ENCODE peak calls at places on chromosomes 2 and 18, in four cellular contexts. One of them, this sample, is unnamed.

GRCh38 chr2:212480447-212480846 is 58.2 kb downstream of the ERBB4 start:
- DNase-seq in RWPE2: no peak
- DNase-seq in cardiac muscle cell: no peak
- DNase-seq in pancreas: no peak
- DNase-seq in this sample: no peak

GRCh38 chr2:113245276-113245711 is 33.4 kb downstream of the PAX8 start:
- DNase-seq in cardiac muscle cell: no peak
- DNase-seq in pancreas: no peak
- DNase-seq in RWPE2: no peak
- DNase-seq in this sample: no peak

GRCh38 chr2:64654063-64654811 is 524 bp upstream of the SERTAD2 start:
- DNase-seq in pancreas: peak; percentile 82
- DNase-seq in RWPE2: no peak
- DNase-seq in cardiac muscle cell: peak; percentile 87
- DNase-seq in this sample: peak; percentile 68

GRCh38 chr18:32469190-32469611 is 1.5 kb downstream of the GAREM1 start:
- DNase-seq in cardiac muscle cell: peak; percentile 62
- DNase-seq in pancreas: peak; percentile 69
- DNase-seq in RWPE2: no peak
- DNase-seq in this sample: no peak

GRCh38 chr18:78659748-78660147 is 319.9 kb upstream of the SALL3 start:
- DNase-seq in RWPE2: no peak
- DNase-seq in cardiac muscle cell: peak; percentile 43
- DNase-seq in pancreas: peak; percentile 23
- DNase-seq in this sample: peak; percentile 16

GRCh38 chr2:240559271-240559670 is 886 bp upstream of the DUSP28 start:
- DNase-seq in cardiac muscle cell: no peak
- DNase-seq in pancreas: peak; percentile 23
- DNase-seq in RWPE2: no peak
- DNase-seq in this sample: no peak

GRCh38 chr2:16392647-16393482 is 272.8 kb downstream of the CYRIA start:
- DNase-seq in cardiac muscle cell: no peak
- DNase-seq in RWPE2: no peak
- DNase-seq in pancreas: no peak
- DNase-seq in this sample: no peak

GRCh38 chr2:173571021-173571821 is 216.5 kb downstream of the CDCA7 start:
- DNase-seq in pancreas: peak; percentile 42
- DNase-seq in RWPE2: no peak
- DNase-seq in cardiac muscle cell: peak; percentile 52
- DNase-seq in this sample: peak; percentile 48

GRCh38 chr2:38074047-38074774 is 1.7 kb downstream of the CYP1B1 start:
- DNase-seq in RWPE2: no peak
- DNase-seq in pancreas: no peak
- DNase-seq in cardiac muscle cell: no peak
- DNase-seq in this sample: no peak

GRCh38 chr2:112472547-112473263 is 9.3 kb upstream of the TTL start:
- DNase-seq in pancreas: no peak
- DNase-seq in RWPE2: no peak
- DNase-seq in cardiac muscle cell: no peak
- DNase-seq in this sample: no peak

GRCh38 chr2:102100371-102101096 is 42.0 kb upstream of the IL1R1 start:
- DNase-seq in RWPE2: no peak
- DNase-seq in pancreas: no peak
- DNase-seq in cardiac muscle cell: no peak
- DNase-seq in this sample: no peak

GRCh38 chr18:49690307-49690706 is 123.0 kb downstream of the ACAA2 start:
- DNase-seq in cardiac muscle cell: no peak
- DNase-seq in RWPE2: no peak
- DNase-seq in pancreas: no peak
- DNase-seq in this sample: no peak

GRCh38 chr2:138829326-138829725 is 49.1 kb upstream of the NXPH2 start:
- DNase-seq in cardiac muscle cell: peak; percentile 84
- DNase-seq in pancreas: peak; percentile 14
- DNase-seq in RWPE2: no peak
- DNase-seq in this sample: peak; percentile 57

GRCh38 chr2:204436267-204436666 is 109.0 kb upstream of the PARD3B start:
- DNase-seq in pancreas: no peak
- DNase-seq in cardiac muscle cell: no peak
- DNase-seq in RWPE2: no peak
- DNase-seq in this sample: no peak

GRCh38 chr2:207012461-207012860 is 73.1 kb downstream of the CPO start:
- DNase-seq in cardiac muscle cell: no peak
- DNase-seq in RWPE2: no peak
- DNase-seq in pancreas: no peak
- DNase-seq in this sample: no peak

GRCh38 chr18:41126541-41127235 is 828.3 kb upstream of the PIK3C3 start:
- DNase-seq in RWPE2: no peak
- DNase-seq in pancreas: no peak
- DNase-seq in cardiac muscle cell: no peak
- DNase-seq in this sample: no peak

GRCh38 chr2:23271230-23271629 is 113.7 kb upstream of the KLHL29 start:
- DNase-seq in pancreas: no peak
- DNase-seq in cardiac muscle cell: no peak
- DNase-seq in RWPE2: no peak
- DNase-seq in this sample: no peak

GRCh38 chr2:110870545-110870944 is 138.2 kb downstream of the ACOXL start:
- DNase-seq in pancreas: no peak
- DNase-seq in RWPE2: no peak
- DNase-seq in cardiac muscle cell: no peak
- DNase-seq in this sample: no peak

GRCh38 chr2:37226863-37227262 is 4.5 kb downstream of the CEBPZ start:
- DNase-seq in cardiac muscle cell: no peak
- DNase-seq in RWPE2: no peak
- DNase-seq in pancreas: no peak
- DNase-seq in this sample: no peak

GRCh38 chr2:216082805-216083204 is 1.1 kb downstream of the TMEM169 start:
- DNase-seq in pancreas: no peak
- DNase-seq in cardiac muscle cell: peak; percentile 13
- DNase-seq in RWPE2: no peak
- DNase-seq in this sample: no peak

GRCh38 chr2:48694143-48694542 is 61.4 kb downstream of the LHCGR start:
- DNase-seq in RWPE2: no peak
- DNase-seq in pancreas: no peak
- DNase-seq in cardiac muscle cell: no peak
- DNase-seq in this sample: peak; percentile 33

GRCh38 chr2:788227-789032 is 111.2 kb upstream of the TMEM18 start:
- DNase-seq in cardiac muscle cell: no peak
- DNase-seq in pancreas: no peak
- DNase-seq in RWPE2: no peak
- DNase-seq in this sample: no peak

GRCh38 chr2:230749111-230749510 is 36.5 kb downstream of the CAB39 start:
- DNase-seq in cardiac muscle cell: no peak
- DNase-seq in RWPE2: no peak
- DNase-seq in pancreas: no peak
- DNase-seq in this sample: no peak

GRCh38 chr2:204753841-204754240 is 208.6 kb downstream of the PARD3B start:
- DNase-seq in RWPE2: no peak
- DNase-seq in cardiac muscle cell: no peak
- DNase-seq in pancreas: no peak
- DNase-seq in this sample: no peak

GRCh38 chr2:62996534-62997186 is 54.0 kb upstream of the OTX1 start:
- DNase-seq in RWPE2: no peak
- DNase-seq in pancreas: no peak
- DNase-seq in cardiac muscle cell: no peak
- DNase-seq in this sample: no peak

GRCh38 chr2:199751480-199751879 is 99.5 kb downstream of the FTCDNL1 start:
- DNase-seq in pancreas: no peak
- DNase-seq in RWPE2: no peak
- DNase-seq in cardiac muscle cell: no peak
- DNase-seq in this sample: peak; percentile 25

GRCh38 chr2:142044168-142044567 is 86.6 kb downstream of the LRP1B start:
- DNase-seq in RWPE2: no peak
- DNase-seq in cardiac muscle cell: no peak
- DNase-seq in pancreas: no peak
- DNase-seq in this sample: no peak

GRCh38 chr2:113407446-113408099 is 29.9 kb upstream of the ZNG1B start:
- DNase-seq in pancreas: no peak
- DNase-seq in cardiac muscle cell: no peak
- DNase-seq in RWPE2: no peak
- DNase-seq in this sample: no peak

GRCh38 chr2:148900350-148900749 is 25.3 kb downstream of the KIF5C start:
- DNase-seq in cardiac muscle cell: no peak
- DNase-seq in RWPE2: no peak
- DNase-seq in pancreas: no peak
- DNase-seq in this sample: no peak

GRCh38 chr2:175684466-175684865 is 317.6 kb downstream of the LNPK start:
- DNase-seq in RWPE2: no peak
- DNase-seq in pancreas: no peak
- DNase-seq in cardiac muscle cell: peak; percentile 5
- DNase-seq in this sample: peak; percentile 27

GRCh38 chr2:209671280-209671679 is 100.4 kb upstream of the UNC80 start:
- DNase-seq in pancreas: no peak
- DNase-seq in RWPE2: no peak
- DNase-seq in cardiac muscle cell: no peak
- DNase-seq in this sample: no peak

GRCh38 chr2:31136732-31137131 is 1.5 kb downstream of the GALNT14 start:
- DNase-seq in pancreas: no peak
- DNase-seq in cardiac muscle cell: no peak
- DNase-seq in RWPE2: no peak
- DNase-seq in this sample: no peak

GRCh38 chr18:33901894-33902512 is 322.7 kb downstream of the NOL4 start:
- DNase-seq in cardiac muscle cell: no peak
- DNase-seq in RWPE2: no peak
- DNase-seq in pancreas: no peak
- DNase-seq in this sample: no peak
- H3K9me3 ChIP-seq in cardiac muscle cell: no peaks in the 10 kb centered on the region
- H3K9me3 ChIP-seq in RWPE2: peaks cover 2% of the 10 kb centered on the region
- H3K9me3 ChIP-seq in pancreas: no peaks in the 10 kb centered on the region
- H3K9me3 ChIP-seq in this sample: peaks cover 46% of the 10 kb centered on the region

DNA sequence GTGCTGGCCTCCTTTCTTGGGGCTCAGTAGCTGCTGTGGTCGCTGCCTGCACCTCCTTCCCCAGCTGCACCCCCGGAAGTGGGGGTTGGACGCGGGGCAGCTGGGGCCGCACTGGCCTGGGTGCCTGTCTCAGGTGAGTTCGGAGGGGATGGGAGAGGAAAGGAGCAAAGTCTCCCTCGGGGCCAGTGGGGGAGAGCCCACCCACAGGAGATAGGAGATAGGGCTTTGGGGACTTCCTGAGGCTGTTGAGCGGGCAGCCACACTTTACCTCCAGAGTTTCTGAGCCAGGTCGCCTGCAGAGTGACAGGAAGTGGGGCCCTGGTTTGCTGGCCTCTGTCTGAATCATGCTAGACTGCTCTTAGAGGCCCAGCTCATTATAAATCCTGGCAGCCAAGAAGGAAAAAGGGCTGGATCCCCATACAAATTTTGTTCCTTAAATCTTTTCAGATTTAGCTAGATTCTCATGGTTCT is 8.1 kb downstream of the MBP start:
- DNase-seq in pancreas: no peak
- DNase-seq in RWPE2: no peak
- DNase-seq in cardiac muscle cell: no peak
- DNase-seq in this sample: no peak
- H3K4me1 ChIP-seq in pancreas: peaks cover 8% of the 10 kb centered on the region
- H3K4me1 ChIP-seq in RWPE2: peaks cover 44% of the 10 kb centered on the region
- H3K4me1 ChIP-seq in cardiac muscle cell: no peaks in the 10 kb centered on the region
- H3K4me1 ChIP-seq in this sample: no peaks in the 10 kb centered on the region

GRCh38 chr2:187497858-187498463 is 49.9 kb upstream of the CALCRL start:
- DNase-seq in cardiac muscle cell: peak; percentile 15
- DNase-seq in RWPE2: no peak
- DNase-seq in pancreas: no peak
- DNase-seq in this sample: no peak
- H3K9me3 ChIP-seq in cardiac muscle cell: no peaks in the 10 kb centered on the region
- H3K9me3 ChIP-seq in RWPE2: peaks cover 2% of the 10 kb centered on the region
- H3K9me3 ChIP-seq in pancreas: no peaks in the 10 kb centered on the region
- H3K9me3 ChIP-seq in this sample: peaks cover 13% of the 10 kb centered on the region

DNA sequence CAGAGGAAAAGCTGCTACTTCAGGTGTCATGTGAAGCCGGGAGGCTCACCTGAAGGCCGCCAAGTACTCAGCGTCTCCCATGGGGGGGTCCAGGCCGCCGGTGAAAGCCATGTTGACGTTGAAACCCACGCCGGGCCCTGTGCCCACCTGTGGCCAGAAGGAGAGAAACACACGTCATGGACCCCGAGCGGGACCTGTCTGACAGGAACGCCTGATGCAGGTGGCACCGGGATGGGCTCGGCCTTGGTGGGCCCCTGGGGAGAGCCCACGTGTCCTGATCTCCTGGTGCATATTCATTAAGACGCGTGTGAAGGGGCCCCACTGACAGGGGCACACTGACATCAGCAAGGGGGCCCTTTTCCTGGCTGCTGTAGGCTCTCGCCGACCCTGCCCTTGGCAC is 233.2 kb downstream of the TWIST2 start:
- DNase-seq in cardiac muscle cell: no peak
- DNase-seq in RWPE2: no peak
- DNase-seq in pancreas: no peak
- DNase-seq in this sample: no peak
- H3K4me1 ChIP-seq in cardiac muscle cell: no peaks in the 10 kb centered on the region
- H3K4me1 ChIP-seq in RWPE2: no peaks in the 10 kb centered on the region
- H3K4me1 ChIP-seq in pancreas: no peaks in the 10 kb centered on the region
- H3K4me1 ChIP-seq in this sample: no peaks in the 10 kb centered on the region

DNA sequence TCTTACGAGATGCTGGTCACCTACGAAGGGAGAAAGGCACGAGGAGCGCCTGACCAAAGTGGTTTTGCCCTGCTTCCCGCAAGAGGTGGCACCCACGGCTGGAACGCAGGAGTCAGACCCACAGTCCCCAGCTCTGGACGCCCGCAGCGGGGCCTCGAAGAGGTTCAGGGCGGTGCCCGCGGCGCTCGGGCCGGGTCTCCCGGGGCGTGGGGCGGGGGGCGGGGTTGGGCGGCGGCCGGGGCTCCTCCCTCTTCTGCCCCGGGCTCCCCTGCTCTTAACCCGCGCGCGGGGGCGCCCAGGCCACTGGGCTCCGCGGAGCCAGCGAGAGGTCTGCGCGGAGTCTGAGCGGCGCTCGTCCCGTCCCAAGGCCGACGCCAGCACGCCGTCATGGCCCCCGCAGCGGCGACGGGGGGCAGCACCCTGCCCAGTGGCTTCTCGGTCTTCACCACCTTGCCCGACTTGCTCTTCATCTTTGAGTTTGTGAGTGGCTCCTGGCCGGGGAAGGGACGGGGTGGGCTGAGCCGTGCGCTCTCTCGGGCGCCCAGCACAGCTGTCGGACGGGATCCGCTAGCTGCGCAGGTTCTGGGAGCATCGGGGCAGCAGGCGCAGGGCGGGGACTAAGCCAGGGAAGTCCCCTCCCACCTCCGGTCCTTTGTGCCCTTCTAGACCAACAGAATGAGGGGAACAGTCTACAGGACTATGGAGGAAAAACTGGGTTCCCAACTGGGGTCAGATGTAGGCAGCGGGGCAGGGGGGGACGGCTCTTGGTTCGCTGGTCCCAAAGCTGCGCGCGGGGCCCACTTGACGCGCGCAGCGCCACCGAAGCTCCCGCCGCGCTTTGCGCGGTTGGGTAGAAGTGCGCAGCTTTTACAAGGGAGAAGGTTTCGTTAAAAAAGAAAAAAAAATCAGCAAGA is at the start of gene MAL:
- DNase-seq in cardiac muscle cell: peak; percentile 38
- DNase-seq in pancreas: no peak
- DNase-seq in RWPE2: no peak
- DNase-seq in this sample: peak; percentile 39
- H3K9me3 ChIP-seq in cardiac muscle cell: no peaks in the 10 kb centered on the region
- H3K9me3 ChIP-seq in pancreas: no peaks in the 10 kb centered on the region
- H3K9me3 ChIP-seq in RWPE2: no peaks in the 10 kb centered on the region
- H3K9me3 ChIP-seq in this sample: no peaks in the 10 kb centered on the region